ENCODE peak calls at places on chromosomes 7 and 10, in ten cellular contexts. M, J, W, P, U, K, O, B, S and R are unnamed samples.

GRCh38 chr7:22110227-22110839 is 164.6 kb upstream of the CDCA7L start:
- DNase-seq in M (peak), J (peak), W (peak), P (no peak), U (no peak), K (peak), O (peak), B (peak), S (peak), R (peak)

GRCh38 chr10:17344206-17344605 is 110.2 kb downstream of the ST8SIA6 start:
- DNase-seq in M (no peak), J (no peak), W (no peak), P (no peak), U (no peak), K (no peak), O (no peak), B (no peak), S (no peak), R (no peak)

GRCh38 chr10:70585555-70586243 is 16.8 kb downstream of the PRF1 start:
- DNase-seq in M (no peak), J (no peak), W (no peak), P (no peak), U (no peak), K (no peak), O (no peak), B (no peak), S (no peak), R (no peak)

GRCh38 chr10:97708976-97709745 is 4.4 kb upstream of the MARVELD1 start:
- DNase-seq in M (peak), J (no peak), W (peak), P (peak), U (peak), K (peak), O (peak), B (peak), S (peak), R (peak)

GRCh38 chr10:44662002-44662401 is 249.1 kb upstream of the TMEM72 start:
- DNase-seq in M (no peak), J (no peak), W (no peak), P (no peak), U (no peak), K (no peak), O (no peak), B (no peak), S (peak), R (no peak)

GRCh38 chr10:43198682-43199005 is 60.4 kb downstream of the CSGALNACT2 start:
- DNase-seq in M (no peak), J (no peak), W (no peak), P (no peak), U (no peak), K (no peak), O (no peak), B (no peak), S (no peak), R (no peak)

GRCh38 chr10:108469940-108470339 is 1305.4 kb upstream of the SORCS1 start:
- DNase-seq in M (no peak), J (no peak), W (no peak), P (no peak), U (no peak), K (no peak), O (no peak), B (no peak), S (no peak), R (no peak)

GRCh38 chr7:111486472-111487142 is 75.7 kb downstream of the IMMP2L start:
- DNase-seq in M (no peak), J (peak), W (peak), P (no peak), U (no peak), K (peak), O (peak), B (no peak), S (peak), R (no peak)

GRCh38 chr7:69196593-69196992 is 401.7 kb upstream of the AUTS2 start:
- DNase-seq in M (no peak), J (no peak), W (no peak), P (no peak), U (no peak), K (no peak), O (no peak), B (no peak), S (no peak), R (no peak)

GRCh38 chr10:11805792-11806191 is 17.4 kb upstream of the PROSER2 start:
- DNase-seq in M (no peak), J (no peak), W (no peak), P (no peak), U (no peak), K (no peak), O (no peak), B (no peak), S (no peak), R (no peak)

GRCh38 chr7:153521370-153521769 is 530.8 kb upstream of the DPP6 start:
- DNase-seq in M (no peak), J (no peak), W (no peak), P (no peak), U (no peak), K (no peak), O (no peak), B (no peak), S (no peak), R (no peak)

GRCh38 chr10:103668351-103669242 is 175.1 kb downstream of the NEURL1 start:
- DNase-seq in M (peak), J (no peak), W (peak), P (no peak), U (no peak), K (no peak), O (peak), B (peak), S (peak), R (peak)

GRCh38 chr10:35585903-35586535 is 19.1 kb upstream of the GJD4 start:
- DNase-seq in M (no peak), J (no peak), W (no peak), P (no peak), U (no peak), K (no peak), O (no peak), B (no peak), S (no peak), R (no peak)

GRCh38 chr10:103800789-103801540 is 54.4 kb downstream of the SH3PXD2A start:
- DNase-seq in M (no peak), J (no peak), W (no peak), P (no peak), U (peak), K (no peak), O (peak), B (no peak), S (peak), R (no peak)

DNA sequence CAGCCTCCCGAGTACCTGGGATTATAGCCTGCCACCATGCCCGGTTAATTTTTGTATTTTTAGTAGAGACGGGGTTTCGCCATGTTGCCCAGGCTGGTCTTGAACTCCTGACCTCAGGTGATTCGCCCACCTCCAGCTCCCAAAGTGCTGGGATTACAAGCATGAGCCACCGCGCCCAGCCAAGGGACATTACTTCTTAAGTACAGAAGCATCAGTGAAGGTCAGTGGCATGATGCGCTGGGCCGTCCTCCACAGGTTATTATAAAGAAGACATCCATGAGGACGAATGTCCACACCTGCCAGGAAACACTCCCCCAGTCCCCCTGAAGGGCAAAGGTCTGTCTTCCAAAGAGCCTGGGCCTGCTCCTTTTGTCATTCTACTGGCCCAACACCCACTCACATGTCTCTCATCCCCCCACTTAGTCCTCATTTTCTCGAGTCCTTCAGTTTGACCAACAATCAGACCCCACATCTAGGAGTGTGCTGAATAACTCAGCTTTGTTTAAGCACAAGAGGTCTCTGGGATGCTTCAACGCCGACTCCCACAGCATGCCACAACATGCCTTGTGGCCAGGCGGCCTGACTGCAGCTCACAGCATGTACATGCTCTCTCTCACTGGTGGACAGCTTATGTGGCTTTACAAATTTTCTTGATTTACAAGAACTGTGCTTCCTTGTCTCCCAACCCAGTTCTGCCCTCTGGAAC is 73.0 kb downstream of the CTBP2 start:
- DNase-seq in M (no peak), J (no peak), W (no peak), P (no peak), U (no peak), K (no peak), O (no peak), B (no peak), S (no peak), R (no peak)
- H3K27ac ChIP-seq in M (no peak), J (no peak), W (no peak), P (no peak), U (peak), K (peak), O (no peak), B (no peak), S (no peak), R (no peak)

GRCh38 chr7:131057524-131058065 is 270.1 kb upstream of the MKLN1 start:
- DNase-seq in M (no peak), J (no peak), W (no peak), P (no peak), U (no peak), K (no peak), O (no peak), B (no peak), S (no peak), R (no peak)
- TF ChIP-seq POLR2A in M (no peak), J (no peak), W (no peak), P (no peak), U (no peak), K (no peak), O (no peak), B (no peak), S (no peak), R (no peak)

DNA sequence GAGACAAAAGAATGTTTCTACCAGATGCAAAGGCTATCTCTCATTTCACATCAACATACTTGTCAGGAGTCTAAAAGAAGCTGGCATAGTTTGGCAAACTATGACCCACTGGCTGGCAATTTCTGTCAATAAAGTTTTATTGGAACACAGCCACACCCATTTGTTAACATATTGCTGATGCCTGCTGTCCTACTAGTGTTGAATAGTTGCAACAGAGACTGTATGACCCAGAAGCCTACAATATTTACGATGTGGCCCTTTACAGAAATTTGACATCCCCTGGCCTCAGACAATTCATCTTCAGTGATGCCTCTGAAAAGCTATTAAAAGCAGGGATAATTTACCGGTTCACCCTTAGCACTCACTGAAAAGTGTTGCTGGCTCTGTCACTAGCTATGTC is 155.2 kb downstream of the ARID5B start:
- DNase-seq in M (no peak), J (no peak), W (no peak), P (no peak), U (no peak), K (no peak), O (no peak), B (no peak), S (no peak), R (no peak)
- H3K27ac ChIP-seq in M (peak), J (no peak), W (no peak), P (peak), U (peak), K (no peak), O (peak), B (peak), S (peak), R (peak)

GRCh38 chr7:99375070-99375807 is 709 bp downstream of the ARPC1B start:
- DNase-seq in M (peak), J (no peak), W (peak), P (peak), U (peak), K (peak), O (peak), B (peak), S (peak), R (peak)
- TF ChIP-seq POLR2A in M (no peak), J (no peak), W (peak), P (no peak), U (no peak), K (peak), O (no peak), B (peak), S (no peak), R (no peak)

DNA sequence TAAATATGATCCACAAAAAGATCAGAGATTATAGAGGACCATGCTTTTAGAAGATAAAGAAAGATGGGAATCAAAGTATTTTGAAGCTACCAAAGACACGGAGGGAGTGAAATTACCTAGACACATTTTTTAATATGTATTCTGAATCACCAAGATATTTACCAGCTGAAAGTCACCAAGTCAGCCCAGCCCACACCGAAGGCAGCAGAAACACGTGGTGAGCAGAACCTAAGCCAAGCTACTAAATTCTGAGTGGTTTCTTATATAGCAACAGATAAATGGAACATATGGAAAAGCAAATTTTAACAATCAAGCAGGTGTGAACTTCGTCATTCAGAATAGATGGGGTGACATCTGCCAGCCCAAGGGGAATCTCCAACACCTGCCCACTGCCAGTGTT is 134.7 kb upstream of the AKR1E2 start:
- DNase-seq in M (no peak), J (no peak), W (no peak), P (no peak), U (no peak), K (no peak), O (no peak), B (no peak), S (no peak), R (no peak)
- H3K27ac ChIP-seq in M (no peak), J (no peak), W (no peak), P (no peak), U (no peak), K (peak), O (no peak), B (no peak), S (no peak), R (no peak)